ENCODE peak calls at places on chromosome X, in five cellular contexts. E, B, W, G and K are unnamed samples. For H4K20me1, the result is how much of the 10 kb centered on the place peaks cover.

GRCh38 chrX:115018040-115018647 is 728 bp upstream of the IL13RA2 start:
- DNase-seq in E (peak), B (peak), W (no peak), G (no peak), K (peak)

GRCh38 chrX:135520022-135520552 is 373 bp upstream of the INTS6L start:
- DNase-seq in E (peak), B (peak), W (peak), G (no peak), K (peak)

GRCh38 chrX:10722804-10723364 is 102.5 kb upstream of the MID1 start:
- DNase-seq in E (peak), B (peak), W (peak), G (peak), K (peak)

GRCh38 chrX:153649178-153649914 is 2.3 kb downstream of the DUSP9 start:
- DNase-seq in E (peak), B (peak), W (no peak), G (no peak), K (peak)

GRCh38 chrX:116185163-116185562 is 14.6 kb downstream of the AGTR2 start:
- DNase-seq in E (no peak), B (no peak), W (no peak), G (no peak), K (no peak)

GRCh38 chrX:132776486-132777210 is 181.8 kb downstream of the HS6ST2 start:
- DNase-seq in E (no peak), B (no peak), W (no peak), G (no peak), K (peak)

GRCh38 chrX:2342878-2343277 is 157.9 kb downstream of the DHRSX start:
- DNase-seq in E (no peak), B (peak), W (no peak), G (no peak), K (no peak)

GRCh38 chrX:124023838-124024238 is 62.3 kb downstream of the STAG2 start:
- DNase-seq in E (no peak), B (peak), W (peak), G (no peak), K (no peak)

GRCh38 chrX:12241026-12241425 is 102.8 kb downstream of the FRMPD4 start:
- DNase-seq in E (no peak), B (no peak), W (no peak), G (no peak), K (no peak)

GRCh38 chrX:68997911-68998310 is 167.3 kb downstream of the PJA1 start:
- DNase-seq in E (peak), B (peak), W (peak), G (no peak), K (no peak)

GRCh38 chrX:11349020-11349419 is 55.8 kb downstream of the AMELX start:
- DNase-seq in E (no peak), B (no peak), W (no peak), G (no peak), K (no peak)

GRCh38 chrX:37679230-37679629 is 6.4 kb upstream of the XK start:
- DNase-seq in E (no peak), B (no peak), W (no peak), G (no peak), K (no peak)

GRCh38 chrX:308821-309520 is 9.6 kb downstream of the GTPBP6 start:
- DNase-seq in E (no peak), B (no peak), W (no peak), G (no peak), K (no peak)

GRCh38 chrX:131830400-131831184 is 192.5 kb upstream of the STK26 start:
- DNase-seq in E (peak), B (peak), W (peak), G (peak), K (peak)

GRCh38 chrX:36867143-36867542 is 141.0 kb upstream of the FAM47C start:
- DNase-seq in E (peak), B (peak), W (peak), G (no peak), K (peak)

GRCh38 chrX:17474892-17475291 is 99.9 kb downstream of the NHS start:
- DNase-seq in E (no peak), B (peak), W (peak), G (no peak), K (no peak)

GRCh38 chrX:123851010-123851409 is 8.8 kb upstream of the XIAP start:
- DNase-seq in E (no peak), B (no peak), W (no peak), G (no peak), K (no peak)

GRCh38 chrX:43643201-43643600 is 12.9 kb upstream of the MAOA start:
- DNase-seq in E (no peak), B (peak), W (peak), G (no peak), K (no peak)

GRCh38 chrX:43860646-43861370 is 21.4 kb downstream of the MAOB start:
- DNase-seq in E (no peak), B (peak), W (peak), G (peak), K (no peak)

GRCh38 chrX:102155806-102156179 is at the start of gene BEX5:
- DNase-seq in E (peak), B (peak), W (no peak), G (no peak), K (peak)

GRCh38 chrX:78754917-78755316 is 7.4 kb downstream of the LPAR4 start:
- DNase-seq in E (no peak), B (no peak), W (no peak), G (no peak), K (no peak)

GRCh38 chrX:10769165-10769564 is 148.8 kb upstream of the MID1 start:
- DNase-seq in E (peak), B (peak), W (peak), G (peak), K (peak)

GRCh38 chrX:30913556-30913955 is 24.5 kb upstream of the TAB3 start:
- DNase-seq in E (no peak), B (no peak), W (no peak), G (no peak), K (no peak)

GRCh38 chrX:34467437-34467836 is 189.6 kb downstream of the TMEM47 start:
- DNase-seq in E (no peak), B (no peak), W (peak), G (no peak), K (no peak)

GRCh38 chrX:38561951-38562719 is 793 bp downstream of the TSPAN7 start:
- DNase-seq in E (peak), B (peak), W (no peak), G (no peak), K (peak)

GRCh38 chrX:38804481-38805293 is 3.4 kb downstream of the MID1IP1 start:
- DNase-seq in E (peak), B (peak), W (peak), G (no peak), K (peak)

GRCh38 chrX:22950278-22951266 is 49.2 kb upstream of the DDX53 start:
- DNase-seq in E (peak), B (peak), W (peak), G (no peak), K (no peak)

GRCh38 chrX:155888139-155888538 is 7.0 kb downstream of the VAMP7 start:
- DNase-seq in E (peak), B (peak), W (peak), G (peak), K (peak)

GRCh38 chrX:2242326-2242725 is 258.4 kb downstream of the DHRSX start:
- DNase-seq in E (no peak), B (no peak), W (no peak), G (no peak), K (peak)

GRCh38 chrX:19879742-19880378 is 7.5 kb downstream of the SH3KBP1 start:
- DNase-seq in E (no peak), B (no peak), W (no peak), G (no peak), K (no peak)

GRCh38 chrX:24153175-24153795 is 3.8 kb downstream of the ZFX start:
- DNase-seq in E (peak), B (peak), W (peak), G (no peak), K (peak)

GRCh38 chrX:100720301-100720700 is 11.6 kb downstream of the SYTL4 start:
- DNase-seq in E (no peak), B (peak), W (no peak), G (no peak), K (no peak)

GRCh38 chrX:15751160-15751819 is 13.2 kb downstream of the CA5B start:
- DNase-seq in E (peak), B (peak), W (peak), G (no peak), K (no peak)

GRCh38 chrX:153206425-153207046 is 27.5 kb downstream of the MAGEA1 start:
- DNase-seq in E (no peak), B (no peak), W (no peak), G (no peak), K (no peak)

GRCh38 chrX:140764401-140764919 is 54.9 kb downstream of the LINC00632 start:
- DNase-seq in E (peak), B (peak), W (no peak), G (no peak), K (peak)

GRCh38 chrX:49172280-49172780 is 632 bp downstream of the PLP2 start:
- DNase-seq in E (peak), B (peak), W (peak), G (no peak), K (peak)

GRCh38 chrX:21885568-21885967 is 29.8 kb downstream of the YY2 start:
- DNase-seq in E (no peak), B (no peak), W (no peak), G (no peak), K (peak)

GRCh38 chrX:94743478-94743877 is 1069.5 kb downstream of the FAM133A start:
- DNase-seq in E (no peak), B (no peak), W (no peak), G (no peak), K (no peak)

GRCh38 chrX:73965833-73966232 is 338.1 kb upstream of the ZCCHC13 start:
- DNase-seq in E (no peak), B (no peak), W (no peak), G (no peak), K (peak)
- H4K20me1 ChIP-seq in E (half or more), B (under half), W (under half), G (under half), K (under half)

GRCh38 chrX:13653022-13653693 is at the start of gene TCEANC:
- DNase-seq in E (peak), B (peak), W (peak), G (peak), K (peak)
- H4K20me1 ChIP-seq in E (under half), B (under half), W (under half), G (under half), K (under half)

GRCh38 chrX:54812306-54812705 is 4.8 kb downstream of the MAGED2 start:
- DNase-seq in E (no peak), B (no peak), W (no peak), G (no peak), K (no peak)
- H4K20me1 ChIP-seq in E (under half), B (under half), W (under half), G (under half), K (under half)

GRCh38 chrX:47224896-47225290 is 6.4 kb downstream of the CDK16 start:
- DNase-seq in E (no peak), B (no peak), W (no peak), G (no peak), K (no peak)

GRCh38 chrX:47224266-47224895 is 5.9 kb downstream of the CDK16 start:
- DNase-seq in E (no peak), B (no peak), W (no peak), G (no peak), K (no peak)

GRCh38 chrX:47221756-47222155 is 3.3 kb downstream of the CDK16 start:
- DNase-seq in E (no peak), B (no peak), W (no peak), G (no peak), K (no peak)

GRCh38 chrX:47222776-47223350 is 4.4 kb downstream of the CDK16 start:
- DNase-seq in E (no peak), B (no peak), W (no peak), G (no peak), K (peak)

DNA sequence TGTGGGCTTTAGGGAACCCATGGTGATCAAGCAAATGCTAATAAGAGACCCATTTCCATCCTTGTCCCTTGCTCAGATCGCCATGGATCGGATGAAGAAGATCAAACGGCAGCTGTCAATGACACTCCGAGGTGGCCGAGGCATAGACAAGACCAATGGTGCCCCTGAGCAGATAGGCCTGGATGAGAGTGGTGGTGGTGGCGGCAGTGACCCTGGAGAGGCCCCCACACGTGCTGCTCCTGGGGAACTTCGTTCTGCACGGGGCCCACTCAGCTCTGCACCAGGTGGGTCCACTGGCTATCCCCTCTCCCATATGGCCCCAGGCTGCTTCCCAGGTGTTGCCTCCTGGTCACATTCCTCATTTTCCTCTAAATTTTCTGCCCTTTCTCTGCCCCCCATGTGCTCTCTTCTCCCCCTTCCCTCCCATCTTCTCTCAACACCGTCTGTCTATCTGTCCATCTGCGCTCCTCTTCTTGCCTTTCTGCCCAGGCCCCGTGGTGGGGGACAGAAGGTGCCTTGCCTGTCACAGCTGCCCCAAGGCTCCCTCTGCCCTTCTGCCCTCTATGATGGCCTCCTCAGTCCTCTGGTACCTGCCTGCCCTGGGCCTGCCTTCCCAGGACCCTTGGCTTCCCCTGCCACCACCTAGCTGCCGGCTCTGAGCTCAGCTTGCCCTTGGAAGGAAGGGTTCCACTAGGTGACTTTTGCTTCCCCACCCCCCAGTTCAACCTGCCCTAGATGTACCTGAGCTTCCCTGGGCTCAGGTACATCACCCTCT is 5.2 kb downstream of the CDK16 start:
- DNase-seq in E (no peak), B (no peak), W (no peak), G (no peak), K (no peak)
- H4K20me1 ChIP-seq in E (under half), B (under half), W (under half), G (under half), K (under half)

GRCh38 chrX:130083656-130084382 is 26.5 kb downstream of the ELF4 start:
- DNase-seq in E (no peak), B (no peak), W (no peak), G (no peak), K (no peak)
- H4K20me1 ChIP-seq in E (under half), B (under half), W (under half), G (under half), K (under half)

GRCh38 chrX:41333744-41333993 is 293 bp upstream of the DDX3X start:
- DNase-seq in E (peak), B (peak), W (no peak), G (peak), K (peak)

GRCh38 chrX:41332005-41332404 is 2.0 kb upstream of the DDX3X start:
- DNase-seq in E (no peak), B (no peak), W (no peak), G (no peak), K (no peak)

GRCh38 chrX:41333994-41334865 is at the start of gene DDX3X:
- DNase-seq in E (peak), B (peak), W (peak), G (peak), K (peak)

GRCh38 chrX:41332988-41333743 is 796 bp upstream of the DDX3X start:
- DNase-seq in E (peak), B (peak), W (peak), G (peak), K (peak)

GRCh38 chrX:41332408-41332987 is 1.5 kb upstream of the DDX3X start:
- DNase-seq in E (peak), B (peak), W (no peak), G (no peak), K (peak)
- H4K20me1 ChIP-seq in E (under half), B (under half), W (under half), G (under half), K (under half)